ENCODE peak calls at places on chromosomes 7 and 10, in ten cellular contexts. T is lower lobe of right lung; A is CD8-positive, alpha-beta T cell; C is RWPE1; E is heart right ventricle; Z is CD8-positive, alpha-beta memory T cell; M is cardiac muscle cell; Y is PC-3; R is fibroblast of lung; W is neural progenitor cell. P is an unnamed sample.

GRCh38 chr7:44048031-44048795 is 3.7 kb downstream of the DBNL start:
- DNase-seq in T (no peak), A (no peak), C (no peak), E (no peak), Z (no peak), M (no peak), Y (no peak), R (no peak), W (no peak), P (no peak)

GRCh38 chr10:121449457-121450045 is 148.7 kb downstream of the FGFR2 start:
- DNase-seq in T (no peak), A (no peak), C (no peak), E (no peak), Z (no peak), M (no peak), Y (no peak), R (no peak), W (no peak), P (no peak)

GRCh38 chr10:29865700-29866355 is 193.6 kb downstream of the JCAD start:
- DNase-seq in T (no peak), A (no peak), C (peak), E (no peak), Z (no peak), M (no peak), Y (peak), R (peak), W (no peak), P (no peak)

GRCh38 chr10:78543749-78544446 is 510.2 kb downstream of the RPS24 start:
- DNase-seq in T (no peak), A (no peak), C (no peak), E (peak), Z (no peak), M (peak), Y (no peak), R (peak), W (peak), P (no peak)

GRCh38 chr10:48465860-48466521 is 138.9 kb downstream of the ARHGAP22 start:
- DNase-seq in T (no peak), A (no peak), C (no peak), E (no peak), Z (no peak), M (no peak), Y (no peak), R (no peak), W (no peak), P (no peak)

GRCh38 chr7:117164578-117164977 is 158.3 kb downstream of the WNT2 start:
- DNase-seq in T (no peak), A (no peak), C (peak), E (no peak), Z (no peak), M (no peak), Y (peak), R (peak), W (no peak), P (peak)

GRCh38 chr10:93452143-93452542 is 30.0 kb downstream of the MYOF start:
- DNase-seq in T (no peak), A (no peak), C (no peak), E (no peak), Z (no peak), M (no peak), Y (no peak), R (peak), W (no peak), P (no peak)

GRCh38 chr7:81439591-81439990 is 330.3 kb downstream of the HGF start:
- DNase-seq in T (no peak), A (no peak), C (no peak), E (no peak), Z (no peak), M (no peak), Y (no peak), R (no peak), W (no peak), P (no peak)

GRCh38 chr10:18949391-18949790 is 99.2 kb upstream of the MALRD1 start:
- DNase-seq in T (no peak), A (no peak), C (no peak), E (no peak), Z (no peak), M (no peak), Y (no peak), R (peak), W (no peak), P (no peak)

GRCh38 chr7:91196058-91196457 is 68.2 kb upstream of the FZD1 start:
- DNase-seq in T (no peak), A (no peak), C (no peak), E (no peak), Z (no peak), M (no peak), Y (no peak), R (no peak), W (no peak), P (no peak)

GRCh38 chr10:103660364-103661197 is 167.1 kb downstream of the NEURL1 start:
- DNase-seq in T (peak), A (peak), C (no peak), E (peak), Z (peak), M (peak), Y (no peak), R (peak), W (no peak), P (no peak)

GRCh38 chr7:60706-61105 is 131.7 kb upstream of the FAM20C start:
- DNase-seq in T (peak), A (peak), C (no peak), E (no peak), Z (no peak), M (no peak), Y (no peak), R (no peak), W (no peak), P (no peak)

GRCh38 chr10:112517381-112517976 is 70.5 kb downstream of the VTI1A start:
- DNase-seq in T (no peak), A (no peak), C (peak), E (no peak), Z (no peak), M (no peak), Y (peak), R (peak), W (no peak), P (no peak)

GRCh38 chr10:33731322-33731721 is 396.9 kb upstream of the NRP1 start:
- DNase-seq in T (no peak), A (no peak), C (no peak), E (no peak), Z (no peak), M (no peak), Y (peak), R (no peak), W (no peak), P (no peak)

GRCh38 chr10:69797959-69798358 is 3.7 kb upstream of the COL13A1 start:
- DNase-seq in T (no peak), A (no peak), C (peak), E (no peak), Z (no peak), M (no peak), Y (peak), R (no peak), W (no peak), P (no peak)

GRCh38 chr10:118173326-118173725 is 126.6 kb upstream of the RAB11FIP2 start:
- DNase-seq in T (no peak), A (no peak), C (no peak), E (no peak), Z (no peak), M (no peak), Y (no peak), R (no peak), W (no peak), P (no peak)

GRCh38 chr10:98332623-98333269 is 64.8 kb upstream of the LOXL4 start:
- DNase-seq in T (no peak), A (no peak), C (no peak), E (no peak), Z (no peak), M (no peak), Y (peak), R (no peak), W (no peak), P (peak)

GRCh38 chr7:49443515-49443914 is 329.9 kb upstream of the VWC2 start:
- DNase-seq in T (no peak), A (no peak), C (no peak), E (no peak), Z (no peak), M (no peak), Y (no peak), R (no peak), W (no peak), P (no peak)

GRCh38 chr7:824664-825063 is 7.6 kb upstream of the SUN1 start:
- DNase-seq in T (no peak), A (no peak), C (no peak), E (peak), Z (no peak), M (no peak), Y (no peak), R (no peak), W (no peak), P (no peak)

GRCh38 chr7:105353752-105354328 is 34.9 kb downstream of the SRPK2 start:
- DNase-seq in T (peak), A (peak), C (no peak), E (peak), Z (no peak), M (peak), Y (no peak), R (peak), W (no peak), P (no peak)

GRCh38 chr10:95374597-95375209 is 83.9 kb upstream of the PDLIM1 start:
- DNase-seq in T (peak), A (peak), C (peak), E (peak), Z (no peak), M (peak), Y (peak), R (peak), W (peak), P (peak)

GRCh38 chr7:14761506-14762296 is 140.8 kb downstream of the DGKB start:
- DNase-seq in T (no peak), A (no peak), C (no peak), E (peak), Z (no peak), M (peak), Y (peak), R (peak), W (no peak), P (peak)

GRCh38 chr7:121322460-121322859 is 6.3 kb upstream of the WNT16 start:
- DNase-seq in T (no peak), A (no peak), C (no peak), E (no peak), Z (no peak), M (no peak), Y (no peak), R (no peak), W (no peak), P (no peak)

GRCh38 chr7:87213801-87214200 is 5.7 kb downstream of the TMEM243 start:
- DNase-seq in T (no peak), A (no peak), C (no peak), E (no peak), Z (no peak), M (peak), Y (no peak), R (no peak), W (no peak), P (no peak)

GRCh38 chr7:100469227-100470044 is 5.4 kb upstream of the SPACDR start:
- DNase-seq in T (peak), A (peak), C (peak), E (peak), Z (peak), M (peak), Y (peak), R (peak), W (peak), P (no peak)

GRCh38 chr7:106736508-106737201 is 75.7 kb upstream of the CCDC71L start:
- DNase-seq in T (no peak), A (peak), C (peak), E (no peak), Z (peak), M (peak), Y (peak), R (peak), W (peak), P (no peak)

GRCh38 chr10:110163841-110164240 is 43.6 kb upstream of the MXI1 start:
- DNase-seq in T (no peak), A (no peak), C (no peak), E (no peak), Z (no peak), M (no peak), Y (no peak), R (no peak), W (peak), P (no peak)

GRCh38 chr7:64541438-64542359 is 21.2 kb downstream of the ZNF680 start:
- DNase-seq in T (no peak), A (no peak), C (no peak), E (no peak), Z (no peak), M (peak), Y (peak), R (peak), W (no peak), P (no peak)

GRCh38 chr7:154777023-154777422 is 225.9 kb downstream of the PAXIP1 start:
- DNase-seq in T (no peak), A (no peak), C (peak), E (no peak), Z (no peak), M (no peak), Y (no peak), R (peak), W (peak), P (peak)

GRCh38 chr10:83991986-83992753 is 147.1 kb upstream of the GHITM start:
- DNase-seq in T (no peak), A (no peak), C (no peak), E (no peak), Z (no peak), M (peak), Y (no peak), R (peak), W (peak), P (no peak)

GRCh38 chr10:26624017-26624416 is 73.5 kb upstream of the PDSS1 start:
- DNase-seq in T (no peak), A (no peak), C (no peak), E (no peak), Z (no peak), M (no peak), Y (no peak), R (no peak), W (no peak), P (no peak)

GRCh38 chr7:50449501-50449880 is 659 bp downstream of the FIGNL1 start:
- DNase-seq in T (no peak), A (no peak), C (no peak), E (no peak), Z (no peak), M (no peak), Y (no peak), R (no peak), W (no peak), P (no peak)
- H3K27ac ChIP-seq in T (no peak), A (peak), C (peak), E (peak), Z (peak), M (no peak), Y (peak), R (peak), W (no peak), P (peak)

DNA sequence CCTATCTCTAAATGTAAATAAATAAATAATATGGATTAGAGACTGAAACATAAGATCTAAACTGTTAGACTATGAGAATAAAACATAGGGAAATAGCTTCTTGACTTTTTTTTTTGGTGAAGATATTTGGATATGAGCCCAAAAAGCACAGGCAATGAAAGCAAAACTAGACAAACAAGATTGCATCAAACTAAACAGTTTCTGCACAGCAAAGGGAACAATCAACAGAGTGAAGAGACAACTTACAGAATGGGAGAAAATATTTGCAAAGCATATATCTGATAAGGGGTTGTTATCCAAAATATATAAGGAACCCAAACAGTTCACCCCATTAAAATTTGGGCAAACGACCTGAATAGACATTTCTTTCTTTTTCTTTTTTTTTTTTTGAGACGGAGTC is 148.1 kb downstream of the SUGCT start:
- DNase-seq in T (no peak), A (no peak), C (no peak), E (no peak), Z (no peak), M (no peak), Y (no peak), R (no peak), W (no peak), P (no peak)
- H3K27ac ChIP-seq in T (no peak), A (no peak), C (no peak), E (no peak), Z (no peak), M (no peak), Y (no peak), R (no peak), W (no peak), P (no peak)

GRCh38 chr10:3619276-3619675 is 165.7 kb downstream of the KLF6 start:
- DNase-seq in T (no peak), A (no peak), C (no peak), E (no peak), Z (no peak), M (no peak), Y (no peak), R (no peak), W (no peak), P (no peak)
- H3K27ac ChIP-seq in T (no peak), A (no peak), C (no peak), E (no peak), Z (no peak), M (no peak), Y (no peak), R (no peak), W (no peak), P (no peak)

DNA sequence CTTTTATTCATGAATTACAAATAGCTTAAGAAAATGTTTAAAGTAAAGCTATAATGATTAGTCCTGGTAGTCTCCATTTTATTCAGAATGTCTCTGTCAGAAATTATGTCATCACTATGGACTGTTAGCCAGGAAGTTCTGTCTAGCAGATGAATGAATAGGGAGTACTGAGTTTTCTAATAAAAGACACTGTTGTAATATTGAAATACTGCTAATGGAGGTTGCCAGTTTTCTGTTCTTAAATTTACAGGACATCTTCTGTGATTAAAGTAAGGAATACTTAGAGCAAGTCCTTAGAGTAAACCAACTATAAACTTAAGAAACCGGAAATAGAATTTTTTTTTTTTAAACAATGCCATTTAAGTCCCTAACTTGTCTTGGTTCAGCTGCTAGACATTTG is 309.8 kb downstream of the ADK start:
- DNase-seq in T (no peak), A (no peak), C (no peak), E (no peak), Z (no peak), M (peak), Y (no peak), R (peak), W (no peak), P (no peak)
- H3K27ac ChIP-seq in T (no peak), A (no peak), C (no peak), E (no peak), Z (no peak), M (no peak), Y (no peak), R (no peak), W (no peak), P (no peak)

DNA sequence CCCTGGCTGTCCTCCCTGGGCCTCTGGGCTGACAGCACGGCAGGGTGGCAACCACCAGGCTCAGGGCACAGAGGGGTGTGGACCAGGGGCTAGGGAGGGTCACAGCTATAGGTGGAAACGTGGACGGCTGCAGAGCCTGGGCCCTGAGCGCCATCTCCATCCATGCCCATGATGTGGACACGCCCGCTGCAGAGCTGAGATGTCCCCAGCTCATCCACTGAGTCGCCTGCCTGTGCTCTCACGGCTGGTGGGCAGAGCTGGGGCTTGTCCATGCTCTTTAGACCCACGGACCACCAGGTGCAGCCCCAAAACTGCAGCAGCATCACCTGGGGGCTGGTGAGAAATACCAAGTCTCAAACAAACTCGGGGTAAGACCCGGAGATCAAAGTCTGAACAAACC is 16.1 kb downstream of the TECPR1 start:
- DNase-seq in T (no peak), A (no peak), C (no peak), E (no peak), Z (no peak), M (no peak), Y (no peak), R (no peak), W (no peak), P (no peak)
- H3K27ac ChIP-seq in T (no peak), A (no peak), C (no peak), E (no peak), Z (no peak), M (no peak), Y (no peak), R (no peak), W (no peak), P (no peak)

P was measured in epithelial cell of prostate.